ENCODE peak calls at places on chromosomes 16 and 17, in four cellular contexts. U is tibial artery, I is astrocyte, V is IMR-90. L is an unnamed sample.

GRCh38 chr17:56603486-56604238 is 10.2 kb downstream of the NOG start:
- DNase-seq in U (no peak), I (peak), V (peak), L (no peak)

GRCh38 chr17:78973196-78973595 is 6.5 kb downstream of the LGALS3BP start:
- DNase-seq in U (no peak), I (no peak), V (no peak), L (no peak)

GRCh38 chr17:39619786-39620101 is 7.0 kb upstream of the PPP1R1B start:
- DNase-seq in U (no peak), I (no peak), V (no peak), L (no peak)

GRCh38 chr16:12173121-12173520 is 196.6 kb downstream of the SNX29 start:
- DNase-seq in U (no peak), I (no peak), V (no peak), L (no peak)

GRCh38 chr16:22188595-22189442 is 17.3 kb upstream of the EEF2K start:
- DNase-seq in U (peak), I (peak), V (peak), L (peak)

GRCh38 chr17:41794603-41794975 is 8.1 kb upstream of the JUP start:
- DNase-seq in U (no peak), I (no peak), V (no peak), L (no peak)

GRCh38 chr16:72311426-72311825 is 139.5 kb upstream of the PMFBP1 start:
- DNase-seq in U (no peak), I (peak), V (peak), L (no peak)

GRCh38 chr17:1158879-1159278 is 20.9 kb downstream of the ABR start:
- DNase-seq in U (no peak), I (peak), V (peak), L (no peak)

GRCh38 chr16:62760398-62760797 is 724.2 kb upstream of the CDH8 start:
- DNase-seq in U (no peak), I (no peak), V (no peak), L (no peak)

GRCh38 chr17:12391468-12391867 is 274.2 kb upstream of the MYOCD start:
- DNase-seq in U (no peak), I (no peak), V (no peak), L (no peak)

GRCh38 chr17:12398636-12399035 is 267.1 kb upstream of the MYOCD start:
- DNase-seq in U (no peak), I (peak), V (no peak), L (no peak)

DNA sequence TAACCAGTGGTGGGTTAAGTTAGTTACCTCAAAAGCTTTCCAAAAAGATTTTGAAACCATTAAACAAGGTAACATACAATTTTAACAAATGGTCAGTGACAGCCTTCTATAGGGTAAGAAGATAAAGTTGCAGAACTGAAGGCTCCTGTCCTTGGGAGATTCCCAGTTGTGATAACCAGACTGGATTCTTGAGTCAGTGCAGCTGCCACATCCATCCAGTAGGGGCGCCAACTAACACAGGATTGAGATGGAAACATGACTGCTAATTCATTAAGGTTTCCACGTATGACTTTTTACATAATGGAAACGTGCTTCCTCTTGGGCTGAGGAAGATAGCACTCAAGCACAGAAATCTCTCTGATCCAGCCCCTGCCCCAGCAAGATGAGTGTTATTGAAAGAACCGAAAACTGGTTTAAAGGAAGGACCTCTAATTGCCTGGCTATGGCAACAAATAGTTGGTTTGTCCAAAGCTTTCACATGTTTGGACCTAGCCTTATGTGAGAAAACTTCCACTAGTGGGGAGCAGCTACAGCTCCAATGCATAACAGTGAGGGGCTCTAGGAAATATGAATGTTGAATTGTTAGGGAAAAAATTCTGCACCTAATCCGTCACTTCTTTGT is 269.8 kb upstream of the MYOCD start:
- DNase-seq in U (no peak), I (no peak), V (no peak), L (peak)
- TF ChIP-seq CTCF in U (peak), I (peak), V (peak), L (peak)

GRCh38 chr17:28472871-28473497 is 460 bp upstream of the SLC13A2 start:
- DNase-seq in U (peak), I (no peak), V (no peak), L (no peak)

GRCh38 chr17:28474035-28474640 is 694 bp downstream of the SLC13A2 start:
- DNase-seq in U (peak), I (no peak), V (no peak), L (no peak)

GRCh38 chr17:28475151-28475900 is 1.9 kb downstream of the SLC13A2 start:
- DNase-seq in U (peak), I (no peak), V (no peak), L (no peak)

GRCh38 chr17:28471531-28472342 is 1.7 kb upstream of the SLC13A2 start:
- DNase-seq in U (peak), I (no peak), V (no peak), L (no peak)

DNA sequence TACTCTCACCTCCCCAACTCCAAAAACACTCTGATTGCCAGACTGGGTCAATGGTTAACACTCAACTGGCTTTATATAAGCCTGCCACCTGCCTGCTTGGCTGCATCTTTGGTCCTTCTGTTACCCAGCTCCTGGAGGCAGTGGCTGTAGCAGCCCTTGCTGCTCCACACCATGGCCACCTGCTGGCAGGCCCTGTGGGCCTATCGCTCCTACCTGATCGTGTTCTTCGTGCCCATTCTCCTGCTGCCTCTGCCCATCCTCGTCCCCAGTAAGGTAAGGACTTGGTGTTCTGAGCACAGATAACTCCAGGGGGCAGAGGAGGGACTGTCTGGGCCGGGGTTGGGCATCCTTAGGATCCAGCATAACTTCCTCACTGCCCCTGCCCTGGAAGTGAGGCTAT is at the start of gene SLC13A2:
- DNase-seq in U (peak), I (no peak), V (no peak), L (no peak)
- TF ChIP-seq CTCF in U (no peak), I (no peak), V (no peak), L (no peak)

GRCh38 chr17:75639771-75640555 is 6.7 kb downstream of the SMIM5 start:
- DNase-seq in U (no peak), I (no peak), V (no peak), L (no peak)
- TF ChIP-seq CTCF in U (no peak), I (no peak), V (no peak), L (no peak)

GRCh38 chr17:6059406-6059805 is 10.8 kb upstream of the WSCD1 start:
- DNase-seq in U (no peak), I (no peak), V (no peak), L (no peak)
- TF ChIP-seq CTCF in U (no peak), I (no peak), V (no peak), L (no peak)

GRCh38 chr16:1945559-1946391 is 2.8 kb upstream of the MSRB1 start:
- DNase-seq in U (peak), I (no peak), V (no peak), L (no peak)
- TF ChIP-seq CTCF in U (no peak), I (no peak), V (no peak), L (no peak)

DNA sequence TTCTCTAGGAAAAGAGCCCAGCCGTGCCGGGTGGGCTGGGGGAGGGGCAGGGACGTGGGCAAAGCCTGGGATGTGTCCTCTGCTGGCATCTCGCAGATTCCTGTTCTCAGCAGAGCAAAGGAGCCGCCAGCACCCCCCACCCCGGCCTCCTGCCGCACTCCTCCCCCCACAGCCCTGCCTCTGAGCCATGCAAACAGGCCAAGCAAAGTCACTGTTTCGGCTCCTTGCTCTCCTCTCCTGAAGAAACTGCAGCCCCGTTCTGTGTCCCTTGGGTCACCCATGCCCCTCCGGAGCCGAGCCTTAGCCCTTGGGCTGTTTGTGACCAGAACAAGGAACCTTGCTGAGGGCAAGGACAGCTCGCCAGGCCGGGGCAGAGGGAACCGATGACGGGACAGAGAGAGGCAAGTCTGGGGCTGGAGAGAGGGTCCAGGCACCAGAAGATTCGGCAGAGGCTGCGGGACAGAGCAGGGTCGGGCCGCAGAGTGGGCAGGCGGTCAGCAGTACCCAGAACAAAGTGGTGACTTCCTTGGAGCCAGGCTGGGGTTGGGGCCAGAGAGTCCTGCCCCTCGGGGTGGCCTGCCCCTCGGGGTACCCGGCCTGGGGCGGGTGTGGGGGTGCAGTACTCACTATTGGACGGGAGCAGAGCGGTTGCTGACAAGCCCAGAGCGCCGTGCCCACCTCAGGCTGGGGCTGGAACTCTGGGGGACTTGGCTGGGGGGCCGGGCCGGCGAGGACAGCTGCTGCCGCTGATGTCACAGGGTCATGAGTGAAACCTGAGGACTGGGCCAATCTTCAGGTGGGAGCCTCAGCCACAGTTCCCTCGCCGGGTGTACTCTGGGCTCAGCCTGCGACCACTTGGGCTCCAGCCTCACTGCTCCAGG is 9.2 kb upstream of the PRR29 start:
- DNase-seq in U (no peak), I (no peak), V (no peak), L (no peak)
- TF ChIP-seq CTCF in U (no peak), I (no peak), V (no peak), L (no peak)

GRCh38 chr16:78227855-78228254 is 128.4 kb downstream of the WWOX start:
- DNase-seq in U (no peak), I (no peak), V (no peak), L (no peak)
- TF ChIP-seq CTCF in U (peak), I (no peak), V (peak), L (peak)

DNA sequence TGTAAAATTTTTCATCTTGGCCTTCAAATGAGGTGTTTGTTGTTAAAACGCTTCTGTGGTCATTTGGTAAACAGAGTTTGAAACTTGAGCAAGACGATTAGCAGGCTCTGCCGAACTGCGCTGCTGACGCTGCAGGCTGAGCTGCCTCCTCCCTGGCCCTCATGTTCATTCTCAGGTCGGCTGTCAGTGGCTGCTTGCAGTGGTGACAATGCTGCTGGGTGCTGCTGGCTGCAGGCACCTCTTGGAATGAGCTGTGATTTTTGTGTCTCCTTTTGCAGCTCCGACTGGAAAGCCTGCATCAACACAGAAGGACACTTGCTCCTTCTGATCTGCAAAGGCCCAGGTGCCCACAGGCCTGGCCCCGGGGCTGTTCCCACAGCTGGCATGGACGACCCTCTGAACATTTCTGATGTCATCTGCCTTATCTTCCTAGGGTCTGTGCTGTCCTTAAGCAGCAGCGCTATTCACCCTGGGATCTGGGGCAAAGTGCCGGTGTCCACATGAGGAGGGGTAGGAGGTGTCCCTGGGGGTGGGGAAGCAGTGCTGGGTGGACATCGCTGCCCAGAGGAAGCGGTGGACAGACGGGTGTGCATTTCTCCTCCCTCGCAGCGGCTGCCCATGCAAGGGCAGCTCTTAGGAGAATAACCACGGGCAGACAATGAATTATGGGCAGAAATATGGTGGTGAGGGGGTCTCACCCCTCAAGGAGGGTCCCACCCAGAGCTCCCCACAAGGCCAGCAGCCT is 23.1 kb upstream of the OSGIN1 start:
- DNase-seq in U (no peak), I (no peak), V (no peak), L (no peak)
- TF ChIP-seq CTCF in U (no peak), I (no peak), V (no peak), L (no peak)